ENCODE peak calls at places on chromosomes 4 and X, in five cellular contexts. W is OCI-LY7, M is NCI-H1436, T is COR-L47, U is T-helper 2 cell. H is an unnamed sample.

GRCh38 chr4:2797188-2797544 is 4.3 kb downstream of the SH3BP2 start:
- DNase-seq in T (no peak), W (no peak), U (no peak), M (no peak), H (no peak)

GRCh38 chrX:14508025-14508690 is 21.2 kb upstream of the GLRA2 start:
- DNase-seq in T (no peak), U (no peak), W (no peak), M (no peak), H (no peak)

GRCh38 chr4:97074531-97074930 is 1068.7 kb downstream of the STPG2 start:
- DNase-seq in M (no peak), T (no peak), U (no peak), W (no peak), H (no peak)

GRCh38 chrX:139091878-139092277 is 380.4 kb upstream of the FGF13 start:
- DNase-seq in W (no peak), U (no peak), M (no peak), T (no peak), H (no peak)

GRCh38 chrX:110563276-110563675 is 204.6 kb downstream of the RTL9 start:
- DNase-seq in M (no peak), W (no peak), U (no peak), T (no peak), H (no peak)

GRCh38 chrX:139881572-139881971 is 51.3 kb downstream of the ATP11C start:
- DNase-seq in W (no peak), T (no peak), M (no peak), U (no peak), H (no peak)

GRCh38 chrX:107730991-107731766 is 44.4 kb downstream of the TSC22D3 start:
- DNase-seq in U (no peak), M (no peak), T (no peak), W (no peak), H (no peak)

GRCh38 chr4:76689079-76689817 is 208.7 kb downstream of the SOWAHB start:
- DNase-seq in W (no peak), T (peak), M (peak), U (no peak), H (peak)

GRCh38 chr4:187558391-187558790 is 437.2 kb upstream of the ZFP42 start:
- DNase-seq in M (no peak), U (no peak), T (no peak), W (no peak), H (no peak)

GRCh38 chr4:38461342-38461741 is 202.7 kb upstream of the KLF3 start:
- DNase-seq in U (no peak), W (no peak), T (no peak), M (no peak), H (no peak)

GRCh38 chr4:573122-573892 is 2.8 kb downstream of the TMEM271 start:
- DNase-seq in W (no peak), T (peak), U (no peak), M (no peak), H (no peak)

GRCh38 chr4:124427095-124427767 is 285.3 kb downstream of the ANKRD50 start:
- DNase-seq in M (no peak), T (no peak), W (no peak), U (no peak), H (no peak)

GRCh38 chr4:3047464-3048286 is 26.7 kb downstream of the HTT-AS start:
- DNase-seq in U (peak), W (peak), M (peak), T (peak), H (no peak)

GRCh38 chrX:103562801-103563200 is 22.5 kb upstream of the TCEAL4 start:
- DNase-seq in U (no peak), M (no peak), W (no peak), T (no peak), H (no peak)

GRCh38 chrX:137427061-137427778 is 138.7 kb upstream of the ZIC3 start:
- DNase-seq in W (no peak), M (no peak), U (no peak), T (no peak), H (peak)

GRCh38 chr4:56311299-56311975 is 75.9 kb downstream of the AASDH start:
- DNase-seq in T (no peak), W (no peak), M (no peak), U (no peak), H (no peak)

GRCh38 chr4:144709159-144709558 is 63.2 kb downstream of the HHIP start:
- DNase-seq in M (no peak), W (no peak), T (no peak), U (no peak), H (no peak)

GRCh38 chr4:16337936-16338335 is 111.7 kb upstream of the TAPT1 start:
- DNase-seq in T (no peak), U (no peak), M (no peak), W (no peak), H (no peak)

GRCh38 chr4:37803348-37803973 is 23.0 kb upstream of the PGM2 start:
- DNase-seq in M (peak), W (peak), U (peak), T (peak), H (peak)

GRCh38 chr4:13919021-13919441 is 291.5 kb upstream of the BOD1L1 start:
- DNase-seq in U (no peak), W (no peak), T (no peak), M (no peak), H (no peak)

GRCh38 chrX:53249387-53250042 is 24.5 kb upstream of the KDM5C start:
- DNase-seq in M (no peak), U (no peak), W (no peak), T (no peak), H (no peak)

GRCh38 chr4:182189107-182189878 is 53.9 kb upstream of the TENM3 start:
- DNase-seq in T (peak), W (no peak), U (no peak), M (no peak), H (no peak)

GRCh38 chrX:97126020-97126419 is 242.3 kb downstream of the RPA4 start:
- DNase-seq in U (no peak), T (no peak), M (no peak), W (no peak), H (no peak)

GRCh38 chrX:17040711-17041110 is 94.3 kb downstream of the REPS2 start:
- DNase-seq in W (no peak), M (no peak), T (no peak), U (no peak), H (no peak)

GRCh38 chrX:110966839-110967238 is 129.2 kb upstream of the PAK3 start:
- DNase-seq in U (no peak), T (no peak), W (no peak), M (no peak), H (no peak)

GRCh38 chrX:96843566-96843965 is 40.1 kb upstream of the RPA4 start:
- DNase-seq in M (no peak), W (no peak), U (no peak), T (no peak), H (no peak)

GRCh38 chr4:138875886-138876608 is 139.5 kb upstream of the NOCT start:
- DNase-seq in T (no peak), U (no peak), M (no peak), W (no peak), H (no peak)

GRCh38 chr4:5758741-5759140 is 47.7 kb downstream of the EVC start:
- DNase-seq in U (no peak), M (no peak), T (no peak), W (no peak), H (no peak)

H was measured in NCI-H774.